ENCODE peak calls at places on chromosomes 12 and 14, in four cellular contexts. F, K, S and N are unnamed samples.
A peak's percentile ranks its signal among the peaks of the same experiment; 100 is the strongest.

GRCh38 chr14:93039649-93040315 is 75.9 kb downstream of the ITPK1 start:
- DNase-seq in K (no peak), S (no peak), F (no peak), N (no peak)

GRCh38 chr14:81401420-81402122 is 1.4 kb upstream of the STON2 start:
- DNase-seq in F (peak; percentile 97), S (peak; percentile 95), K (peak; percentile 95), N (peak; percentile 6)

GRCh38 chr14:77950371-77950770 is 150.5 kb downstream of the ADCK1 start:
- DNase-seq in K (no peak), F (peak; percentile 66), S (no peak), N (no peak)

GRCh38 chr14:71206766-71207371 is 299.6 kb downstream of the PCNX1 start:
- DNase-seq in F (peak; percentile 94), S (peak; percentile 85), K (peak; percentile 87), N (peak; percentile 42)

GRCh38 chr12:94601972-94602517 is 48.3 kb downstream of the TMCC3 start:
- DNase-seq in S (no peak), K (no peak), F (no peak), N (no peak)

GRCh38 chr12:85405781-85406522 is 125.9 kb downstream of the ALX1 start:
- DNase-seq in K (peak; percentile 55), S (no peak), F (peak; percentile 79), N (no peak)

GRCh38 chr12:27975222-27976136 is 2.9 kb upstream of the PTHLH start:
- DNase-seq in S (peak; percentile 92), K (peak; percentile 67), F (peak; percentile 73), N (no peak)

GRCh38 chr12:25293596-25293995 is 42.9 kb upstream of the KRAS start:
- DNase-seq in F (peak; percentile 18), K (no peak), S (no peak), N (no peak)

GRCh38 chr12:51985136-51985835 is 21.5 kb upstream of the TAMALIN start:
- DNase-seq in S (no peak), F (no peak), K (no peak), N (no peak)

GRCh38 chr12:132477703-132478432 is 12.1 kb upstream of the FBRSL1 start:
- DNase-seq in K (no peak), S (no peak), F (no peak), N (no peak)

GRCh38 chr12:105978686-105979085 is 160.1 kb downstream of the NUAK1 start:
- DNase-seq in S (no peak), K (peak; percentile 38), F (peak; percentile 66), N (no peak)

GRCh38 chr12:58148405-58148804 is 207.0 kb downstream of the ATP23 start:
- DNase-seq in F (peak; percentile 91), K (peak; percentile 57), S (peak; percentile 82), N (peak; percentile 13)

GRCh38 chr14:45185110-45185814 is 49.5 kb downstream of the FANCM start:
- DNase-seq in K (peak; percentile 55), F (peak; percentile 21), S (no peak), N (no peak)

GRCh38 chr12:81077329-81077685 is 572 bp upstream of the ACSS3 start:
- DNase-seq in K (peak; percentile 17), S (no peak), F (peak; percentile 61), N (no peak)

GRCh38 chr12:67752226-67752732 is 103.7 kb downstream of the DYRK2 start:
- DNase-seq in K (peak; percentile 47), F (peak; percentile 51), S (peak; percentile 35), N (no peak)

GRCh38 chr12:17369556-17369955 is 720.4 kb downstream of the RERGL start:
- DNase-seq in K (no peak), F (no peak), S (no peak), N (no peak)

GRCh38 chr12:120041386-120042231 is 52.6 kb downstream of the BICDL1 start:
- DNase-seq in S (no peak), F (no peak), K (no peak), N (no peak)

GRCh38 chr14:70585221-70585620 is 15.2 kb downstream of the MED6 start:
- DNase-seq in F (no peak), K (peak; percentile 10), S (peak; percentile 11), N (no peak)

DNA sequence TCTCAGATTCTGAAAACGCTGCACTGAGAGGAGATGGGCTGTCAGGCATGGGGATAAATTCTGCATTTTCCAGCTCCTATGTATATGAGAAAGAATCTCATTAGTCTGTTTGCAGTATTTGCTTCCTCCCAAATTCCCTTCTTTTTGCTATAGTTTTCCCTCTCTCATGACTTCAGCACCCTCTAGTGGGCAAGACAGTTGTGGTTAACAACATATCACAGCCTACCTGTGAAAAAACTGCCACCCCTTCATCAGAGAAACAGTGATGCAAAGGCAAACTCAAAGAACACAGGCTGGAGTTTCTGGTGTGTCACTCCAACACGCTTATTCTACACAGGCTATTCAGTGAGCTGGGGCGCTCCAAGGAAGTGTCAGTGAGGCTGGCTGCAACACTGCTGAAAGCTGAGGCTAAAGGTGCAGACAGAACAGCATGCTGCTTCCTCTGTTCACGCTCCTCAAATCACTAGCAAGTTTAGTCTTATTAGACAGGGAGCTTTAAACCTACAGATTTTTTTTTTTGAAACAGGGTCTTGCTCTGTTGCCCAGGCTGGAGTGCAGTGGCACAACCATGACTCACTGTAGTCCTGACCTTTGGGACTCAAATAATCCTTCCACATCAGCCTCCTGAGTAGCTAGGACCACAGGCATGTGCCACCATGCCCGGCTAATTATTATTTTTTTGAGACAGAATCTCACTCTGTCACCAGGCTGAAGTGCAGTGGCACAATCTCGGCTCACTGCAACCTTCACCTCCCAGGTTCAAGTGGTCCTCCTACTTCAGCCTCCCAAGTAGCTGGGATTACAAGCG is 19.3 kb downstream of the ZC2HC1C start:
- DNase-seq in K (peak; percentile 74), F (peak; percentile 36), S (peak; percentile 84), N (peak; percentile 34)
- H3K4me3 ChIP-seq in K (no peak overlapping the region), F (no peak overlapping the region), S (no peak overlapping the region), N (no peak overlapping the region)

GRCh38 chr14:20472566-20473206 is 3.5 kb downstream of the PNP start:
- DNase-seq in K (no peak), F (no peak), S (no peak), N (no peak)

GRCh38 chr14:20478915-20479314 is 9.7 kb downstream of the PNP start:
- DNase-seq in S (no peak), K (no peak), F (no peak), N (no peak)

GRCh38 chr14:20482382-20482781 is 13.2 kb downstream of the PNP start:
- DNase-seq in K (no peak), S (no peak), F (no peak), N (no peak)

GRCh38 chr14:20476795-20477194 is 7.6 kb downstream of the PNP start:
- DNase-seq in S (no peak), F (no peak), K (no peak), N (no peak)

GRCh38 chr14:20477211-20477876 is 8.1 kb downstream of the PNP start:
- DNase-seq in S (no peak), K (peak; percentile 51), F (peak; percentile 79), N (no peak)
- H3K4me3 ChIP-seq in S (no peak overlapping the region), K (no peak overlapping the region), F (no peak overlapping the region), N (no peak overlapping the region)

GRCh38 chr12:2553388-2554126 is 241.2 kb upstream of the FKBP4 start:
- DNase-seq in F (no peak), K (no peak), S (no peak), N (no peak)
- H3K4me3 ChIP-seq in F (no peak overlapping the region), K (no peak overlapping the region), S (no peak overlapping the region), N (no peak overlapping the region)

GRCh38 chr14:24137529-24138395 is 1.8 kb downstream of the PSME1 start:
- DNase-seq in S (no peak), K (no peak), F (no peak), N (no peak)
- H3K4me3 ChIP-seq in S (no peak overlapping the region), K (no peak overlapping the region), F (peak overlapping the region; percentile 90), N (no peak overlapping the region)

GRCh38 chr12:103529306-103529705 is 33.5 kb upstream of the C12orf42 start:
- DNase-seq in F (no peak), S (no peak), K (no peak), N (no peak)
- H3K4me3 ChIP-seq in F (no peak overlapping the region), S (no peak overlapping the region), K (no peak overlapping the region), N (no peak overlapping the region)